ENCODE peak calls at places on chromosomes 12 and 14, in six cellular contexts. D, T, C, Z, I and N are unnamed samples.

GRCh38 chr12:53989227-53990113 is 4.5 kb downstream of the HOXC10 start:
- DNase-seq in C (peak; percentile 66), I (no peak), T (peak; percentile 55), D (no peak), Z (no peak), N (no peak)

GRCh38 chr14:65880507-65880906 is 468.0 kb downstream of the FUT8 start:
- DNase-seq in Z (no peak), D (no peak), C (no peak), I (no peak), T (no peak), N (no peak)

GRCh38 chr14:50064993-50065392 is 51.4 kb downstream of the VCPKMT start:
- DNase-seq in D (no peak), C (peak; percentile 66), T (no peak), Z (no peak), I (peak; percentile 57), N (no peak)

GRCh38 chr12:65943388-65944137 is 119.3 kb downstream of the HMGA2 start:
- DNase-seq in C (no peak), I (no peak), Z (no peak), T (no peak), D (no peak), N (no peak)

GRCh38 chr12:31019561-31020308 is 53.9 kb upstream of the DDX11 start:
- DNase-seq in I (no peak), D (no peak), Z (no peak), C (no peak), T (no peak), N (no peak)

GRCh38 chr14:104551851-104552737 is 27.5 kb upstream of the C14orf180 start:
- DNase-seq in D (no peak), C (no peak), Z (no peak), T (no peak), I (no peak), N (no peak)

GRCh38 chr12:8508912-8509841 is 4.1 kb upstream of the CLEC4D start:
- DNase-seq in C (no peak), T (no peak), Z (no peak), I (no peak), D (no peak), N (no peak)

GRCh38 chr14:97280526-97280925 is 483.3 kb downstream of the VRK1 start:
- DNase-seq in Z (no peak), D (no peak), I (no peak), T (no peak), C (no peak), N (peak; percentile 65)

GRCh38 chr14:79379266-79379665 is 832.0 kb downstream of the DIO2 start:
- DNase-seq in Z (no peak), I (no peak), C (no peak), D (no peak), T (no peak), N (no peak)

GRCh38 chr12:95322335-95322734 is 104.7 kb downstream of the VEZT start:
- DNase-seq in I (no peak), C (peak; percentile 37), D (no peak), Z (no peak), T (no peak), N (no peak)

GRCh38 chr14:68164723-68165122 is 345.1 kb downstream of the RAD51B start:
- DNase-seq in C (no peak), I (no peak), T (peak; percentile 20), Z (no peak), D (no peak), N (no peak)

GRCh38 chr14:102252834-102253801 is 51.8 kb downstream of the MOK start:
- DNase-seq in T (no peak), C (no peak), Z (no peak), I (peak; percentile 87), D (no peak), N (no peak)

GRCh38 chr12:69985656-69986055 is 160.6 kb downstream of the MYRFL start:
- DNase-seq in C (peak; percentile 8), I (no peak), T (peak; percentile 73), D (peak; percentile 9), Z (peak; percentile 25), N (no peak)

GRCh38 chr12:62893276-62893675 is 41.7 kb downstream of the PPM1H start:
- DNase-seq in C (no peak), Z (no peak), I (no peak), D (no peak), T (no peak), N (no peak)

GRCh38 chr12:103996595-103996994 is 30.9 kb downstream of the TDG start:
- DNase-seq in D (no peak), I (no peak), Z (no peak), C (no peak), T (no peak), N (no peak)

GRCh38 chr12:112908548-112908947 is 1.8 kb downstream of the OAS1 start:
- DNase-seq in T (no peak), C (peak; percentile 12), I (no peak), Z (no peak), D (no peak), N (no peak)

GRCh38 chr14:45287609-45288008 is 34.6 kb upstream of the MIS18BP1 start:
- DNase-seq in T (no peak), D (no peak), I (no peak), C (peak; percentile 1), Z (no peak), N (no peak)
- TF ChIP-seq CTCF in T (no peak), D (no peak), I (no peak), C (no peak), Z (no peak), N (no peak)

GRCh38 chr12:13028825-13029570 is 15.2 kb upstream of the FAM234B start:
- DNase-seq in D (no peak), I (no peak), T (no peak), Z (no peak), C (no peak), N (no peak)

GRCh38 chr12:13027508-13027907 is 16.7 kb upstream of the FAM234B start:
- DNase-seq in I (no peak), D (no peak), T (no peak), Z (no peak), C (no peak), N (no peak)

GRCh38 chr12:13022737-13023370 is 21.3 kb upstream of the FAM234B start:
- DNase-seq in I (no peak), T (no peak), C (no peak), Z (no peak), D (no peak), N (no peak)

GRCh38 chr12:13027032-13027431 is 17.1 kb upstream of the FAM234B start:
- DNase-seq in D (no peak), Z (no peak), T (no peak), C (no peak), I (no peak), N (no peak)

DNA sequence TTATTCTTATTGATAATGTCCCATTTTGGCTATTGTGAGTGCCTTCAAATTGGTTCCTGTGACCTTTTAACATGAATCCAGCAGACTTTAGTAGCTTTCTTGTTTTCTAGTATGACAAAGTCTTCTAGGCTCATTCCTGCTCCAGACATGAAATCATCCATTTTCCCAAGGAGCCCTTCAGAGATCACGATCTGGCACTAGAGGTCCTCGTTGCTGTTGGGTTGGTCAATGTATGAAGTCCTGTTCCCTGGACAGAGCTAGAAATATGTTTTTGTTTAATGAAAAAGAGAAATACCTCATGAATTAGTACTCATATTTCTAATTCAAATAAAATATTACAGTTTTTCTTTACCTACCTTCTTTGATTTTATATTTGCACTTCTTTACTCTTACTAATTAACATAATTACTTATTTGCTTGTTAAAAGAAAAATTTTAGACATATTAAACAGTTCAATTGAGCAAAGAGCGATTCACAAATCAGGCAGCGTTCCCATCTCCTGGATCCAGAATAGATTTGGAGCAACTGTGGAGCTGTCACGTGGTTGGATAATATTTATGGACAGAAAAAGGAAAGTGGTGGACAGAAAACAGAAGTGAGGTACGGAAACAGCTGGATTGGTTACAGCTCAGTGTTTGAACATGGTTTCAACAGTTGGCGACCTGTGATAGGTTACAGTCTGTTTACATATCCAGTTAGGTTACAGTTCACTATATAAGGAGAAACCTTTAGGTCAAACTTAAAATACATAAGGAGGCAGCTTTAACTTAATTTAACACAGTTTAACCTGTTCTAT is 19.8 kb upstream of the FAM234B start:
- DNase-seq in Z (no peak), I (peak; percentile 39), C (peak; percentile 75), T (no peak), D (no peak), N (no peak)
- TF ChIP-seq CTCF in Z (no peak), I (peak; percentile 41), C (peak; percentile 64), T (no peak), D (no peak), N (peak; percentile 60)

GRCh38 chr12:3313655-3314305 is 177.2 kb upstream of the PRMT8 start:
- DNase-seq in C (peak; percentile 44), D (peak; percentile 17), Z (peak; percentile 42), I (no peak), T (peak; percentile 54), N (no peak)
- TF ChIP-seq CTCF in C (peak; percentile 61), D (no peak), Z (peak; percentile 42), I (peak; percentile 28), T (peak; percentile 28), N (peak; percentile 40)

DNA sequence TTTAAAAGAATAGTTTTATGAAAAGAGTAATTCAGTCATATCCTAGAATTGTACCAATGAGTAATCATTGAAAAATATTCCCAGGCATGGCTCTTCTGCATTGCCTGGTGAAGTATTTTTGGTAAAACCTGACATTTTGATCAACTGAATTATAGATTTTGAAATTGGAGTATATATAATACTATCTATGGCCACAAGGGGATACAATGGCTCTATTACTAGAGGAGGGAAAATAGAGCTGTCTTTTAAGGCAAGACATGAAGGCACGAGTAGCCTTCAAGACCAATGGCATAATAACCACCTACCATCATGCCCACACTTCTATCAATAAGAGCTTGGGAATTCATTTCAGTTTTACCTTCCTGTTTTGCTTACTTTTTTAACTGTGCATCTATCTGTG is 1241.4 kb upstream of the TMEM132C start:
- DNase-seq in I (no peak), T (no peak), D (peak; percentile 14), Z (no peak), C (peak; percentile 1), N (no peak)
- TF ChIP-seq CTCF in I (no peak), T (no peak), D (no peak), Z (no peak), C (no peak), N (peak; percentile 13)

DNA sequence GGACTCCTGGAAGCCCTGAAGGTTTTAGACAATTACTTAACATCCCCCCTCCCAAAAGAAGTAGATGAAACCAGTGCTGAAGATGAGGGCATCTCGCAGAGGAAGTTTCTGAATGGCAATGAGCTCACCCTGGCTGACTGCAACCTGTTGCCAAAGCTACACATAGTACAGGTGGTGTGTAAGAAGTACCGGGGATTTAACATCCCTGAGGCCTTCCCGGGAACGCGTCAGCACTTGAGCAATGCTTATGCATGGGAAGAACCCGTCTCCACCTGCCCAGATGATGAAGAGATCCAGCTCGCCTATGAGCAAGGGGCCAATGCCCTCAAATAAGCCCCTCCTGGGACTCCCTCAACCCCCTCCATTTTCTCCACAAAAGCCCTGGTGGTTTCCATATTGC is 10.6 kb upstream of the SPPL3 start:
- DNase-seq in Z (no peak), I (no peak), C (no peak), T (no peak), D (peak; percentile 85), N (no peak)
- TF ChIP-seq CTCF in Z (no peak), I (no peak), C (no peak), T (no peak), D (no peak), N (no peak)

GRCh38 chr12:12081836-12082497 is 11.2 kb downstream of the BCL2L14 start:
- DNase-seq in C (peak; percentile 72), D (peak; percentile 50), I (no peak), Z (no peak), T (peak; percentile 18), N (no peak)
- TF ChIP-seq CTCF in C (peak; percentile 48), D (no peak), I (peak; percentile 33), Z (no peak), T (no peak), N (no peak)